ENCODE peak calls at places on chromosome 17, in six cellular contexts. K is GM23338, E is IMR-90, G is OCI-LY7, Q is neural progenitor cell, P is MM.1S. Y is an unnamed sample.
A peak's percentile ranks its signal among the peaks of the same experiment; 100 is the strongest.

GRCh38 chr17:39222866-39223834 is 2.6 kb downstream of the STAC2 start:
- DNase-seq in K (no peak), E (no peak), G (no peak), Q (no peak), P (no peak), Y (no peak)

GRCh38 chr17:72121164-72122001 is 563 bp downstream of the SOX9 start:
- DNase-seq in K (peak; percentile 66), E (peak; percentile 69), G (no peak), Q (peak; percentile 71), P (no peak), Y (peak; percentile 54)

GRCh38 chr17:64028874-64029464 is 8.5 kb upstream of the ICAM2 start:
- DNase-seq in K (peak; percentile 82), E (peak; percentile 67), G (peak; percentile 83), Q (peak; percentile 72), P (peak; percentile 67), Y (peak; percentile 51)

GRCh38 chr17:79048826-79049755 is 25.1 kb downstream of the C1QTNF1 start:
- DNase-seq in K (no peak), E (no peak), G (no peak), Q (no peak), P (no peak), Y (no peak)

GRCh38 chr17:64411999-64412771 is 21.5 kb upstream of the PECAM1 start:
- DNase-seq in K (peak; percentile 86), E (no peak), G (peak; percentile 92), Q (peak; percentile 87), P (no peak), Y (no peak)

GRCh38 chr17:46212634-46213435 is 19.6 kb upstream of the KANSL1 start:
- DNase-seq in K (peak; percentile 96), E (peak; percentile 79), G (peak; percentile 78), Q (peak; percentile 81), P (peak; percentile 52), Y (peak; percentile 46)

GRCh38 chr17:77695386-77695785 is 263.1 kb upstream of the TNRC6C start:
- DNase-seq in K (no peak), E (no peak), G (no peak), Q (no peak), P (no peak), Y (no peak)

GRCh38 chr17:73058022-73058421 is 34.5 kb downstream of the SLC39A11 start:
- DNase-seq in K (no peak), E (no peak), G (no peak), Q (no peak), P (no peak), Y (no peak)

GRCh38 chr17:32861979-32862378 is 14.9 kb downstream of the MYO1D start:
- DNase-seq in K (no peak), E (no peak), G (no peak), Q (no peak), P (no peak), Y (no peak)

GRCh38 chr17:81884520-81884919 is 6.9 kb downstream of the ALYREF start:
- DNase-seq in K (no peak), E (no peak), G (no peak), Q (no peak), P (no peak), Y (no peak)

GRCh38 chr17:77736721-77737120 is 221.8 kb upstream of the TNRC6C start:
- DNase-seq in K (no peak), E (no peak), G (no peak), Q (no peak), P (no peak), Y (no peak)

GRCh38 chr17:56125830-56126819 is 27.1 kb upstream of the ANKFN1 start:
- DNase-seq in K (peak; percentile 76), E (peak; percentile 74), G (peak; percentile 10), Q (peak; percentile 68), P (no peak), Y (peak; percentile 17)

GRCh38 chr17:20008242-20009051 is 712 bp upstream of the SPECC1 start:
- DNase-seq in K (peak; percentile 73), E (no peak), G (no peak), Q (peak; percentile 54), P (no peak), Y (peak; percentile 21)

GRCh38 chr17:34998205-34998604 is 17.9 kb downstream of the LIG3 start:
- DNase-seq in K (peak; percentile 69), E (peak; percentile 70), G (peak; percentile 63), Q (peak; percentile 77), P (peak; percentile 56), Y (peak; percentile 57)

GRCh38 chr17:58528443-58528842 is 14.0 kb upstream of the MTMR4 start:
- DNase-seq in K (no peak), E (no peak), G (no peak), Q (no peak), P (no peak), Y (no peak)

GRCh38 chr17:27793168-27793905 is 7.0 kb downstream of the NOS2 start:
- DNase-seq in K (peak; percentile 63), E (no peak), G (no peak), Q (peak; percentile 80), P (no peak), Y (peak; percentile 8)

GRCh38 chr17:42111901-42112551 is 488 bp downstream of the DHX58 start:
- DNase-seq in K (no peak), E (peak; percentile 17), G (no peak), Q (no peak), P (no peak), Y (peak; percentile 71)

GRCh38 chr17:45325810-45326209 is 9.0 kb upstream of the MAP3K14 start:
- DNase-seq in K (no peak), E (no peak), G (no peak), Q (no peak), P (no peak), Y (no peak)

GRCh38 chr17:50151937-50152547 is 1.6 kb upstream of the PPP1R9B start:
- DNase-seq in K (peak; percentile 96), E (peak; percentile 87), G (peak; percentile 86), Q (peak; percentile 92), P (peak; percentile 86), Y (peak; percentile 87)

GRCh38 chr17:72734611-72735010 is 357.9 kb downstream of the SLC39A11 start:
- DNase-seq in K (no peak), E (no peak), G (no peak), Q (no peak), P (no peak), Y (no peak)

GRCh38 chr17:60155427-60155814 is 5.6 kb downstream of the CA4 start:
- DNase-seq in K (no peak), E (no peak), G (no peak), Q (no peak), P (no peak), Y (no peak)

GRCh38 chr17:4712526-4712925 is 2.1 kb downstream of the ARRB2 start:
- DNase-seq in K (no peak), E (no peak), G (no peak), Q (no peak), P (no peak), Y (no peak)

GRCh38 chr17:61443475-61443882 is 8.7 kb upstream of the TBX4 start:
- DNase-seq in K (peak; percentile 53), E (no peak), G (no peak), Q (no peak), P (no peak), Y (no peak)

GRCh38 chr17:83151442-83152220 is 72.2 kb downstream of the METRNL start:
- DNase-seq in K (peak; percentile 69), E (peak; percentile 43), G (no peak), Q (no peak), P (no peak), Y (no peak)

GRCh38 chr17:45997624-45998023 is 1.4 kb upstream of the STH start:
- DNase-seq in K (no peak), E (peak; percentile 59), G (no peak), Q (no peak), P (no peak), Y (no peak)

GRCh38 chr17:20924306-20924705 is 118.5 kb downstream of the USP22 start:
- DNase-seq in K (no peak), E (no peak), G (no peak), Q (no peak), P (no peak), Y (no peak)

GRCh38 chr17:30433514-30433913 is 43.7 kb upstream of the GOSR1 start:
- DNase-seq in K (no peak), E (peak; percentile 96), G (no peak), Q (no peak), P (no peak), Y (peak; percentile 85)

GRCh38 chr17:1188812-1189211 is 9.0 kb upstream of the ABR start:
- DNase-seq in K (no peak), E (peak; percentile 27), G (peak; percentile 64), Q (no peak), P (no peak), Y (no peak)

GRCh38 chr17:66466933-66467367 is 164.5 kb downstream of the PRKCA start:
- DNase-seq in K (peak; percentile 26), E (peak; percentile 100), G (no peak), Q (no peak), P (peak; percentile 24), Y (peak; percentile 98)

DNA sequence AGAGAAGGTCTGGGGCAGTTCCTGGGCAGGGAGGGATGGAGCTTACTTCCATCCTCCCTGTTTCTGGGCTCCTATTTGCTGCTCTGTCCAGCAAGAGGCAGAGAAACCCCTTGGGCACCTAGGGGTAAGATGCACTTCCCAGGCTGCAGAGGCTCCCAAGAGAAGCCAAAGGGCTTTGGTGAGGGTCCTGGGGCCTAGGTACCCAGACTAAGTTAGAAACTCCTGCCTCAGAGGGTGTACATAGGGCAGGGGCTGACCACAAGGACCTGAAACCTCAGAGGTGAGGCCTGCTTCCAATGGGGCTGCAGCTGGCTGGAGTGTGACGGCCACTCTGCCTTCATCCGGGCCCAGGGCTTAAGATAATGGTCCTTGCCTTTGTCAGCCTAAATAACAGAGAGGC is 1.6 kb upstream of the ARMC7 start:
- DNase-seq in K (no peak), E (no peak), G (no peak), Q (no peak), P (no peak), Y (no peak)
- TF ChIP-seq CTCF in K (no peak), E (no peak), G (no peak), Q (no peak), P (no peak), Y (no peak)

GRCh38 chr17:17042381-17042736 is at the start of gene MPRIP:
- DNase-seq in K (no peak), E (no peak), G (no peak), Q (no peak), P (no peak), Y (no peak)

GRCh38 chr17:17042851-17043667 is 802 bp downstream of the MPRIP start:
- DNase-seq in K (peak; percentile 54), E (peak; percentile 66), G (peak; percentile 30), Q (peak; percentile 45), P (peak; percentile 34), Y (peak; percentile 69)

GRCh38 chr17:17044846-17045561 is 2.7 kb downstream of the MPRIP start:
- DNase-seq in K (peak; percentile 49), E (peak; percentile 79), G (peak; percentile 62), Q (no peak), P (peak; percentile 39), Y (peak; percentile 48)

GRCh38 chr17:17041571-17042380 is 481 bp upstream of the MPRIP start:
- DNase-seq in K (peak; percentile 99), E (peak; percentile 95), G (peak; percentile 98), Q (peak; percentile 99), P (peak; percentile 98), Y (peak; percentile 96)

GRCh38 chr17:17043668-17044226 is 1.5 kb downstream of the MPRIP start:
- DNase-seq in K (peak; percentile 32), E (peak; percentile 13), G (no peak), Q (peak; percentile 55), P (peak; percentile 20), Y (no peak)
- H4K20me1 ChIP-seq in K (peaks cover 42% of the 10 kb centered on the region), E (peaks cover 58% of the 10 kb centered on the region), G (peaks cover 23% of the 10 kb centered on the region), Q (peaks cover 44% of the 10 kb centered on the region), P (peaks cover 29% of the 10 kb centered on the region), Y (peaks cover 9% of the 10 kb centered on the region)

GRCh38 chr17:2707721-2708584 is 3.6 kb downstream of the CLUH start:
- DNase-seq in K (peak; percentile 79), E (no peak), G (peak; percentile 34), Q (peak; percentile 72), P (no peak), Y (no peak)
- TF ChIP-seq CTCF in K (peak; percentile 83), E (peak; percentile 33), G (peak; percentile 67), Q (peak; percentile 66), P (peak; percentile 22), Y (peak; percentile 27)

GRCh38 chr17:57278740-57279387 is 22.5 kb downstream of the MSI2 start:
- DNase-seq in K (no peak), E (no peak), G (no peak), Q (no peak), P (no peak), Y (no peak)
- H4K20me1 ChIP-seq in K (peaks cover 63% of the 10 kb centered on the region), E (no peaks in the 10 kb centered on the region), G (no peaks in the 10 kb centered on the region), Q (peaks cover 100% of the 10 kb centered on the region), P (no peaks in the 10 kb centered on the region), Y (no peaks in the 10 kb centered on the region)

Y was measured in mammary epithelial cell.